ENCODE peak calls at places on chromosomes 13 and 19, in eight cellular contexts. A is cardiac muscle cell, T is NCI-H774, J is smooth muscle cell of the brain vasculature, B is neural crest cell, L is frontal cortex, S is GF-D8, X is kidney epithelial cell. G is an unnamed sample.

GRCh38 chr19:30046522-30046921 is 104.5 kb downstream of the URI1 start:
- DNase-seq in A (no peak), T (no peak), J (no peak), B (no peak), L (no peak), S (no peak), X (no peak), G (no peak)

GRCh38 chr13:31538067-31539042 is 201.0 kb upstream of the RXFP2 start:
- DNase-seq in A (peak), T (no peak), J (peak), B (no peak), L (no peak), S (peak), X (no peak), G (peak)

GRCh38 chr13:101916108-101916757 is 463.8 kb downstream of the ITGBL1 start:
- DNase-seq in A (peak), T (peak), J (no peak), B (peak), L (no peak), S (no peak), X (no peak), G (no peak)

GRCh38 chr19:37914908-37915307 is 7.9 kb downstream of the SIPA1L3 start:
- DNase-seq in A (no peak), T (peak), J (no peak), B (no peak), L (no peak), S (no peak), X (no peak), G (no peak)

GRCh38 chr13:79655509-79655908 is 174.6 kb downstream of the NDFIP2 start:
- DNase-seq in A (no peak), T (no peak), J (no peak), B (no peak), L (no peak), S (no peak), X (no peak), G (no peak)

GRCh38 chr19:1425102-1425842 is 12.9 kb upstream of the RPS15 start:
- DNase-seq in A (no peak), T (no peak), J (no peak), B (no peak), L (no peak), S (no peak), X (no peak), G (no peak)

GRCh38 chr13:84255226-84255625 is 373.0 kb upstream of the SLITRK1 start:
- DNase-seq in A (no peak), T (no peak), J (no peak), B (no peak), L (no peak), S (no peak), X (no peak), G (no peak)

GRCh38 chr19:50515168-50515561 is 1.5 kb upstream of the ASPDH start:
- DNase-seq in A (no peak), T (no peak), J (no peak), B (no peak), L (no peak), S (no peak), X (no peak), G (no peak)

GRCh38 chr13:94138831-94139230 is 340.7 kb downstream of the DCT start:
- DNase-seq in A (no peak), T (no peak), J (no peak), B (no peak), L (no peak), S (no peak), X (no peak), G (no peak)

G was measured in Caco-2.